ENCODE peak calls at places on chromosomes 12 and 14, in eight cellular contexts. Z is PC-3; N is GM13976; L is activated T-cell treated with anti-CD3 and anti-CD28 coated beads for 48 hours; W is lung microvascular endothelial cell; Q is stimulated activated CD8-positive, alpha-beta memory T cell treated with anti-CD3 and anti-CD28 coated beads, Interleukin-4, amount 100 ng/mL, for 4 hours; A is iris pigment epithelial cell; T is mesenchymal stem cell. C is an unnamed sample.
A peak's percentile ranks its signal among the peaks of the same experiment; 100 is the strongest.

GRCh38 chr12:52634266-52635056 is 16.1 kb upstream of the KRT73 start:
- DNase-seq in W (no peak), A (no peak), L (no peak), Q (no peak), T (no peak), Z (no peak), N (no peak), C (no peak)

GRCh38 chr14:42606839-42607238 is 1000.2 kb downstream of the LRFN5 start:
- DNase-seq in T (no peak), A (no peak), Z (no peak), Q (no peak), N (no peak), W (no peak), L (no peak), C (no peak)

GRCh38 chr12:51183816-51184215 is 10.9 kb upstream of the TFCP2 start:
- DNase-seq in W (peak; percentile 19), T (peak; percentile 22), N (no peak), A (peak; percentile 60), Q (no peak), Z (peak; percentile 1), L (no peak), C (no peak)

GRCh38 chr12:85725991-85726390 is 110.2 kb downstream of the RASSF9 start:
- DNase-seq in W (no peak), L (no peak), Q (no peak), A (no peak), N (no peak), Z (no peak), T (no peak), C (no peak)

GRCh38 chr12:2346405-2346804 is 293.6 kb downstream of the CACNA1C start:
- DNase-seq in Q (no peak), Z (no peak), T (no peak), W (no peak), N (no peak), A (no peak), L (no peak), C (no peak)

GRCh38 chr12:19957578-19957977 is 410.8 kb upstream of the PDE3A start:
- DNase-seq in A (no peak), Z (no peak), L (no peak), Q (no peak), N (no peak), W (no peak), T (no peak), C (no peak)

GRCh38 chr12:38921025-38921677 is 15.8 kb upstream of the CPNE8 start:
- DNase-seq in L (no peak), W (peak; percentile 82), T (peak; percentile 73), Z (peak; percentile 92), A (peak; percentile 70), Q (no peak), N (peak; percentile 24), C (peak; percentile 6)

GRCh38 chr14:23306412-23307145 is at the start of gene BCL2L2:
- DNase-seq in Z (peak; percentile 87), N (peak; percentile 90), L (no peak), A (peak; percentile 91), Q (no peak), T (peak; percentile 95), W (peak; percentile 87), C (no peak)

GRCh38 chr12:46490635-46491034 is 118.1 kb upstream of the SLC38A2 start:
- DNase-seq in Q (no peak), N (no peak), W (no peak), T (peak; percentile 45), A (peak; percentile 86), L (no peak), Z (peak; percentile 36), C (no peak)

GRCh38 chr12:105974738-105975137 is 164.0 kb downstream of the NUAK1 start:
- DNase-seq in Z (no peak), N (no peak), A (no peak), W (no peak), T (no peak), Q (no peak), L (no peak), C (no peak)

GRCh38 chr12:93638095-93638494 is 39.1 kb upstream of the CRADD start:
- DNase-seq in A (peak; percentile 42), Z (no peak), Q (no peak), L (no peak), T (peak; percentile 42), W (no peak), N (no peak), C (no peak)

GRCh38 chr14:91258021-91258618 is 13.6 kb upstream of the GPR68 start:
- DNase-seq in T (peak; percentile 59), N (no peak), A (peak; percentile 48), L (no peak), Z (no peak), W (peak; percentile 34), Q (no peak), C (no peak)

GRCh38 chr12:48454675-48455074 is 17.7 kb upstream of the ANP32D start:
- DNase-seq in A (peak; percentile 60), T (peak; percentile 20), N (no peak), Z (peak; percentile 58), L (no peak), Q (no peak), W (peak; percentile 21), C (no peak)

GRCh38 chr12:48003226-48004038 is 844 bp downstream of the COL2A1 start:
- DNase-seq in L (no peak), A (peak; percentile 20), T (peak; percentile 10), W (peak; percentile 8), N (peak; percentile 41), Q (no peak), Z (peak; percentile 4), C (peak; percentile 30)

GRCh38 chr12:91404362-91404899 is 221.8 kb upstream of the DCN start:
- DNase-seq in N (no peak), A (no peak), L (no peak), W (no peak), Z (no peak), T (no peak), Q (no peak), C (no peak)

GRCh38 chr12:24560867-24561266 is 388.0 kb downstream of the BCAT1 start:
- DNase-seq in N (no peak), Q (no peak), W (no peak), T (peak; percentile 62), Z (no peak), A (peak; percentile 25), L (no peak), C (no peak)

C was measured in stimulated activated naive CD8-positive, alpha-beta T cell treated with anti-CD3 and anti-CD28 coated beads, Interleukin-15, amount 100 ng/mL, for 72 hours.